ENCODE peak calls at places on chromosomes 6 and 20, in ten cellular contexts. F, N, V, B, R, M, O, S, Z and P are unnamed samples.

GRCh38 chr6:158642097-158642601 is 2.4 kb downstream of the DYNLT1 start:
- DNase-seq in F (no peak), N (peak; percentile 41), V (peak; percentile 81), B (no peak), R (peak; percentile 95), M (no peak), O (peak; percentile 24), S (no peak), Z (no peak), P (peak; percentile 80)

GRCh38 chr20:32036716-32037355 is 15.2 kb upstream of the HCK start:
- DNase-seq in F (no peak), N (no peak), V (no peak), B (no peak), R (no peak), M (no peak), O (no peak), S (no peak), Z (no peak), P (no peak)

GRCh38 chr6:46947497-46947896 is 25.8 kb upstream of the ADGRF5 start:
- DNase-seq in F (no peak), N (no peak), V (no peak), B (no peak), R (no peak), M (no peak), O (no peak), S (no peak), Z (no peak), P (no peak)

GRCh38 chr6:154933181-154933827 is 61.8 kb upstream of the TIAM2 start:
- DNase-seq in F (no peak), N (no peak), V (no peak), B (no peak), R (peak; percentile 82), M (no peak), O (no peak), S (no peak), Z (no peak), P (no peak)

GRCh38 chr6:142694054-142694453 is 250.9 kb downstream of the HIVEP2 start:
- DNase-seq in F (no peak), N (no peak), V (peak; percentile 21), B (no peak), R (peak; percentile 76), M (no peak), O (no peak), S (no peak), Z (no peak), P (no peak)

GRCh38 chr6:33787954-33788693 is 806 bp downstream of the LEMD2 start:
- DNase-seq in F (no peak), N (peak; percentile 65), V (peak; percentile 66), B (no peak), R (peak; percentile 86), M (peak; percentile 85), O (peak; percentile 80), S (peak; percentile 79), Z (peak; percentile 73), P (peak; percentile 84)

GRCh38 chr6:36739947-36740817 is 42.6 kb downstream of the RAB44 start:
- DNase-seq in F (no peak), N (no peak), V (no peak), B (no peak), R (no peak), M (no peak), O (no peak), S (no peak), Z (no peak), P (no peak)

GRCh38 chr20:45670139-45670538 is at the start of gene WFDC11:
- DNase-seq in F (no peak), N (no peak), V (no peak), B (no peak), R (no peak), M (no peak), O (no peak), S (no peak), Z (no peak), P (no peak)

GRCh38 chr20:32387262-32387661 is 29.1 kb downstream of the ASXL1 start:
- DNase-seq in F (no peak), N (no peak), V (no peak), B (no peak), R (peak; percentile 81), M (no peak), O (no peak), S (no peak), Z (no peak), P (no peak)

GRCh38 chr6:35675871-35676459 is 12.8 kb downstream of the FKBP5 start:
- DNase-seq in F (no peak), N (no peak), V (no peak), B (no peak), R (no peak), M (no peak), O (no peak), S (no peak), Z (no peak), P (no peak)
- H3K4me1 ChIP-seq in F (peaks cover 28% of the 10 kb centered on the region), N (peaks cover 10% of the 10 kb centered on the region), V (peaks cover 6% of the 10 kb centered on the region), B (no peaks in the 10 kb centered on the region), R (peaks cover 2% of the 10 kb centered on the region), M (peaks cover 83% of the 10 kb centered on the region), O (peaks cover 22% of the 10 kb centered on the region), S (peaks cover 96% of the 10 kb centered on the region), Z (no peaks in the 10 kb centered on the region), P (peaks cover 82% of the 10 kb centered on the region)

DNA sequence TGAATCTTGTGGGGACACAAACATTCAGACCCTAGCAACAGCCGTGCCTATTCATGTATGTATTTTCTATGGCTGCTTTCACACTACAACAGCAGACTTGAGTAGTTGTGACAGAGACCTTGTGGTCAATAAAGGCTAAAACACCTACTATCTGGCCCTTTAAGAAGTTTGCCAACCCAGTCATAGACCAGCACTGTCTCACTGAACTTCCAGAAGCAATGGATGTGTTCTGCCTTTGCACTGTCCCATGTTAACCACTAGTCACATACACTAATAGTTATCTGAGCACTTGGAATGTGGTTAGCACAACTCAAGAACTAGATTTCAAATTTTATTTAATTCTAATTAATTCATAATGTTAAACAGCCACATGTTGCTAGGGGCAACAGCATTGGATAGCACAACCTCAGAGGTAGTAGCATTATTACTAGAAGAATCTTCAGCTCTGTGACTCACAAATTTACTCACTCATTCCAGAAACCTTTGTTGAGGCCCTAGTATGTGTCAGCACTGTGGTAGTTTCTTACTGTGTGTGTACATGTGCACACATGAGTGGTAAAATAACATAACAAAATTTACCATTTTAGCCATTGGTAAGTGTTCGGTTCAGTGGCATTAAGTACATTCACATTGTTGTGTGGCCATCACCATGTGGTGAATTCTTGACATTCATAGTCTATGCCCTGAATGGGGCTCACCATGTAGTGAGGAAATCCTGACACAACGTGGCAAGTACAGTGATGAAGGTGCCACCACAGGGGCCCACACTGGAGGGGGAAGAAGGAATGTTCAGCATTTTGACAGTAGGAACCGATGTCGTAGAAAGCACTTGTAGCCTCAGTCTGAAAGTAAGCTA is 107.3 kb downstream of the CEP57L1 start:
- DNase-seq in F (no peak), N (no peak), V (peak; percentile 66), B (no peak), R (no peak), M (no peak), O (no peak), S (no peak), Z (no peak), P (no peak)
- TF ChIP-seq CTCF in F (no peak), N (no peak), V (no peak), B (no peak), R (no peak), M (no peak), O (no peak), S (no peak), Z (no peak), P (no peak)

DNA sequence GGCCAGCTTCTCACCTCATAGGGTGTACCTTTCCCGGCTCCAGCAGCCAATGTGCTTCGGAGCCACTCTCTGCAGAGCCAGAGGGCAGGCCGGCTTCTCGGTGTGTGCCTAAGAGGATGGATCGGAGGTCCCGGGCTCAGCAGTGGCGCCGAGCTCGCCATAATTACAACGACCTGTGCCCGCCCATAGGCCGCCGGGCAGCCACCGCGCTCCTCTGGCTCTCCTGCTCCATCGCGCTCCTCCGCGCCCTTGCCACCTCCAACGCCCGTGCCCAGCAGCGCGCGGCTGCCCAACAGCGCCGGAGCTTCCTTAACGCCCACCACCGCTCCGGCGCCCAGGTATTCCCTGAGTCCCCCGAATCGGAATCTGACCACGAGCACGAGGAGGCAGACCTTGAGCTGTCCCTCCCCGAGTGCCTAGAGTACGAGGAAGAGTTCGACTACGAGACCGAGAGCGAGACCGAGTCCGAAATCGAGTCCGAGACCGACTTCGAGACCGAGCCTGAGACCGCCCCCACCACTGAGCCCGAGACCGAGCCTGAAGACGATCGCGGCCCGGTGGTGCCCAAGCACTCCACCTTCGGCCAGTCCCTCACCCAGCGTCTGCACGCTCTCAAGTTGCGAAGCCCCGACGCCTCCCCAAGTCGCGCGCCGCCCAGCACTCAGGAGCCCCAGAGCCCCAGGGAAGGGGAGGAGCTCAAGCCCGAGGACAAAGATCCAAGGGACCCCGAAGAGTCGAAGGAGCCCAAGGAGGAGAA is 10.5 kb downstream of the GNAS-AS1 start:
- DNase-seq in F (no peak), N (no peak), V (no peak), B (no peak), R (no peak), M (no peak), O (peak; percentile 66), S (no peak), Z (no peak), P (no peak)
- H3K27me3 ChIP-seq in F (no peaks in the 10 kb centered on the region), N (no peaks in the 10 kb centered on the region), V (peaks cover 9% of the 10 kb centered on the region), B (peaks cover 22% of the 10 kb centered on the region), R (peaks cover 17% of the 10 kb centered on the region), M (peaks cover 40% of the 10 kb centered on the region), O (peaks cover 61% of the 10 kb centered on the region), S (peaks cover 59% of the 10 kb centered on the region), Z (no peaks in the 10 kb centered on the region), P (no peaks in the 10 kb centered on the region)

GRCh38 chr6:139391709-139392108 is 17.3 kb upstream of the CITED2 start:
- DNase-seq in F (no peak), N (no peak), V (no peak), B (no peak), R (no peak), M (no peak), O (no peak), S (no peak), Z (no peak), P (no peak)

GRCh38 chr6:139390447-139390846 is 16.0 kb upstream of the CITED2 start:
- DNase-seq in F (no peak), N (no peak), V (no peak), B (no peak), R (no peak), M (no peak), O (no peak), S (no peak), Z (no peak), P (no peak)

GRCh38 chr6:139395371-139395770 is 20.9 kb upstream of the CITED2 start:
- DNase-seq in F (no peak), N (no peak), V (no peak), B (no peak), R (no peak), M (no peak), O (no peak), S (no peak), Z (no peak), P (no peak)

GRCh38 chr6:139394027-139394649 is 19.7 kb upstream of the CITED2 start:
- DNase-seq in F (no peak), N (no peak), V (no peak), B (no peak), R (no peak), M (no peak), O (no peak), S (no peak), Z (no peak), P (no peak)

DNA sequence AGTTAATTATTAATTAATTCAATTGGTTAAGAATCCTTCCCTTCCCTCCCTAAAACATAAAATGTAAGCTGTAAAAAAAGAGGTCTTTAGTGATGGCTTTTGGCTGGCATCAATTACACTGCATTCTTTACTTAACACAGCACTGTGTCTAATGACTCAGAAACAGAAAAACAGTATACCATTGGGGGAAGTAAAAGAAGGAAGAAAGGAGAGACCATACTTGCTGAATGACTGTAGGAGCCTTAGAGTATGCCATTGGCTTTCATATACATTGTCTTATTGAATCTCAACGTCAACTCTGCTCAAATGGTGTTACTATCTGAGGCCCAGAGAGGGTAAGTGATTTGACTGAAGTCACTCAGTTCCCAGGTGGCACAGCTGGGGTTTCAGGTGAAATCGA is 18.4 kb upstream of the CITED2 start:
- DNase-seq in F (no peak), N (no peak), V (no peak), B (no peak), R (peak; percentile 76), M (no peak), O (no peak), S (no peak), Z (no peak), P (no peak)
- H3K4me1 ChIP-seq in F (no peaks in the 10 kb centered on the region), N (no peaks in the 10 kb centered on the region), V (no peaks in the 10 kb centered on the region), B (no peaks in the 10 kb centered on the region), R (no peaks in the 10 kb centered on the region), M (no peaks in the 10 kb centered on the region), O (peaks cover 7% of the 10 kb centered on the region), S (no peaks in the 10 kb centered on the region), Z (peaks cover 3% of the 10 kb centered on the region), P (no peaks in the 10 kb centered on the region)